ENCODE peak calls at places on chromosomes 1 and 21, in eight cellular contexts. L is foreskin fibroblast, J is sigmoid colon, D is body of pancreas, U is hepatocyte, I is coronary artery, S is GM10248, T is GM12865. X is an unnamed sample.

GRCh38 chr1:28565726-28566125 is 12.8 kb downstream of the TRNAU1AP start:
- DNase-seq in L (no peak), J (no peak), D (no peak), U (no peak), I (no peak), S (no peak), T (no peak), X (no peak)

GRCh38 chr21:43850728-43851295 is 14.2 kb upstream of the AGPAT3 start:
- DNase-seq in L (no peak), J (no peak), D (no peak), U (no peak), I (no peak), S (no peak), T (no peak), X (no peak)

GRCh38 chr21:42061195-42061865 is 9.8 kb upstream of the UMODL1 start:
- DNase-seq in L (no peak), J (peak), D (no peak), U (no peak), I (no peak), S (peak), T (peak), X (no peak)

GRCh38 chr21:36423772-36424433 is 38.7 kb downstream of the CHAF1B start:
- DNase-seq in L (no peak), J (no peak), D (no peak), U (no peak), I (no peak), S (no peak), T (no peak), X (no peak)

GRCh38 chr1:44174630-44175029 is 33.2 kb upstream of the KLF18 start:
- DNase-seq in L (no peak), J (no peak), D (no peak), U (no peak), I (no peak), S (no peak), T (no peak), X (no peak)

GRCh38 chr1:92482665-92483441 is 3.9 kb downstream of the GFI1 start:
- DNase-seq in L (peak), J (no peak), D (peak), U (no peak), I (no peak), S (peak), T (peak), X (no peak)

GRCh38 chr1:67290236-67290635 is 17.4 kb upstream of the IL12RB2 start:
- DNase-seq in L (no peak), J (no peak), D (no peak), U (no peak), I (no peak), S (no peak), T (no peak), X (no peak)

GRCh38 chr1:228464487-228464983 is 22.6 kb upstream of the RNF187 start:
- DNase-seq in L (peak), J (peak), D (peak), U (peak), I (no peak), S (peak), T (peak), X (no peak)

GRCh38 chr1:55213885-55214213 is 1.3 kb downstream of the USP24 start:
- DNase-seq in L (peak), J (peak), D (no peak), U (peak), I (no peak), S (no peak), T (no peak), X (no peak)

GRCh38 chr1:147534386-147534785 is 6.9 kb upstream of the BCL9 start:
- DNase-seq in L (peak), J (no peak), D (peak), U (peak), I (no peak), S (no peak), T (no peak), X (no peak)

GRCh38 chr1:31860576-31860975 is 44.8 kb upstream of the SPOCD1 start:
- DNase-seq in L (no peak), J (no peak), D (no peak), U (no peak), I (no peak), S (no peak), T (no peak), X (no peak)

GRCh38 chr1:182080955-182081582 is 19.6 kb upstream of the ZNF648 start:
- DNase-seq in L (peak), J (no peak), D (peak), U (peak), I (no peak), S (peak), T (peak), X (peak)

GRCh38 chr1:94989911-94990463 is 63.1 kb upstream of the CNN3 start:
- DNase-seq in L (peak), J (peak), D (no peak), U (no peak), I (no peak), S (no peak), T (no peak), X (no peak)

GRCh38 chr1:163928649-163929048 is 606.9 kb downstream of the NUF2 start:
- DNase-seq in L (no peak), J (no peak), D (no peak), U (no peak), I (no peak), S (no peak), T (no peak), X (no peak)

GRCh38 chr1:237895630-237896029 is 4.9 kb upstream of the ZP4 start:
- DNase-seq in L (no peak), J (no peak), D (no peak), U (no peak), I (no peak), S (no peak), T (no peak), X (no peak)

GRCh38 chr1:61746768-61747167 is 4.5 kb downstream of the PATJ start:
- DNase-seq in L (peak), J (no peak), D (no peak), U (peak), I (no peak), S (no peak), T (no peak), X (no peak)

GRCh38 chr1:3984586-3984985 is 84.5 kb upstream of the C1orf174 start:
- DNase-seq in L (no peak), J (no peak), D (no peak), U (no peak), I (no peak), S (no peak), T (no peak), X (no peak)

GRCh38 chr21:17612565-17613241 is at the start of gene BTG3:
- DNase-seq in L (peak), J (peak), D (peak), U (peak), I (peak), S (peak), T (peak), X (peak)

DNA sequence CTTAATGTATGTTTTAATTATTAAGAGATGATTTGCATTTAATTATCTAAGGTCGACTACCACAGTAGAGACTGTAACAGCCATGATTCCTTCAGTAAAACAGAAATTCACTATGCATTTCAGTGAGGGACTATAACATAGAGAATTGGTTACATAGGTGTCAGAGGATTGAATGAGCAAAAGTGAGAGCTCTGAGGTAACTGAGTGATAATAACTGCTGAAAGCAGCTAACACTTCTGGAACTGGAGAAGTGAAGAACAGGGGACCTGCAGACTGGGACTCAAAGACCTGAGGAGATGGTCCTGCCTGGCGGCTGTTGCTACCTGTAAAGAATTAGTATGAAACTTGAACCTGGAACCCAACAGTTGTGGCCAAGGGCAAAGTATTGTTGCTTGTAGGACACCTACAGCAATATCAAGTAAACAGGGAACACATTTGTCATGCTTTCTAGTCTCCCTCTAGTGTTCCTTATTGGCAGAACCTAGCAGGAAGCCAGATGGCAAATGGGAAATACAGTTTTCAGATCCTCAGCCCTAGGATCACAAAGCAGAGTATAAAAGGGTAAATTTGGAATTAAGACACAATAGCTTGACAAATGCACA is 110.6 kb downstream of the HS2ST1 start:
- DNase-seq in L (peak), J (no peak), D (peak), U (peak), I (no peak), S (peak), T (peak), X (no peak)
- TF ChIP-seq CTCF in L (peak), J (no peak), D (peak), U (peak), I (no peak), S (peak), T (peak), X (peak)

DNA sequence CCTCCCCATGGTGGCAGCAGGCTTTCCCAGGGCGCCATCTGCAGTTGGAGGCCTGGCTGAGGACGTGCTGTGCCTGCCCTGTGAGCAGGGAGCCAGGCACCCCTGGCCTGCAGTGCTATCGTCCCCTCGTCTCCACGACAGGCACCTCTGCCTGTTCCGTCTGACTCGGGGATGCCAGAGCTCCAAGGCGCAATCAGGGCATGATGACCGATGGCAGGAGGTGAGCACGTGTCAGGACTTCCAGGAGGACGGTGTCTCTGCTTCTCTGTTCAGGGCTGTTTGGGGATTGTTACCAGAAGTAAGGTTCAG is 125.2 kb downstream of the PCBP3 start:
- DNase-seq in L (peak), J (no peak), D (no peak), U (no peak), I (no peak), S (peak), T (no peak), X (no peak)
- TF ChIP-seq CTCF in L (no peak), J (no peak), D (no peak), U (no peak), I (no peak), S (peak), T (no peak), X (no peak)

DNA sequence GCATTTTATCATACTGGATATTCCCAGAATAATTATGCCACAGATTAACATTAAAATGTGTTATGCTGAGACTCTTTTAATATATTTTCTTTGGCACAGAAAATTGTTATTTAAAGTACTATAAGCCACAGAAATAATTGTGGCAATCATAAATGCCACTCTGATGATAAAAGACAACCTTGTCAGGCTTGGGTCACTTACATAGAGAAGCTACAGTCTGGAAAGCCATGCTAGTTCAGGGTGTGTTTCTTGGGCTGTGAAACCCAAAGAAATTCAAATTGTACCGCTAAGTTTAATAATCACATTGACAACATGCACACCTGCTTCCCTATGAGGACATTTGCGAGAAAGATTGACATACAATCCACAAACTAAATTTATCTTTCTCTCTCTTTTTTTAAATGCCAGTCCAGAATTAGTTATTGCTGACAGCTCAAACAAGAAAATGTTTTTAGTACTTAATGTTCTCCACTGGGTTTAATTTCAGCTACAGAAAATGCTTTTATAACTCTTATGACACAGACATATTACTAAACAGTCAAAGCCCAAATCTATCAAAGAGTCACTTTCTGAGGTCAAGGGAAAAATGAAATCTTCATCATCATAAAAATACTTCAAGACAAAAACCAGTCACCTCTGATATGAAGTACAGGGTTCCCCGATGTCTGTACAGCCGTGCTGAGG is 38.7 kb downstream of the TTC13 start:
- DNase-seq in L (no peak), J (no peak), D (no peak), U (no peak), I (no peak), S (no peak), T (no peak), X (no peak)
- TF ChIP-seq CTCF in L (no peak), J (no peak), D (no peak), U (no peak), I (no peak), S (no peak), T (no peak), X (no peak)

DNA sequence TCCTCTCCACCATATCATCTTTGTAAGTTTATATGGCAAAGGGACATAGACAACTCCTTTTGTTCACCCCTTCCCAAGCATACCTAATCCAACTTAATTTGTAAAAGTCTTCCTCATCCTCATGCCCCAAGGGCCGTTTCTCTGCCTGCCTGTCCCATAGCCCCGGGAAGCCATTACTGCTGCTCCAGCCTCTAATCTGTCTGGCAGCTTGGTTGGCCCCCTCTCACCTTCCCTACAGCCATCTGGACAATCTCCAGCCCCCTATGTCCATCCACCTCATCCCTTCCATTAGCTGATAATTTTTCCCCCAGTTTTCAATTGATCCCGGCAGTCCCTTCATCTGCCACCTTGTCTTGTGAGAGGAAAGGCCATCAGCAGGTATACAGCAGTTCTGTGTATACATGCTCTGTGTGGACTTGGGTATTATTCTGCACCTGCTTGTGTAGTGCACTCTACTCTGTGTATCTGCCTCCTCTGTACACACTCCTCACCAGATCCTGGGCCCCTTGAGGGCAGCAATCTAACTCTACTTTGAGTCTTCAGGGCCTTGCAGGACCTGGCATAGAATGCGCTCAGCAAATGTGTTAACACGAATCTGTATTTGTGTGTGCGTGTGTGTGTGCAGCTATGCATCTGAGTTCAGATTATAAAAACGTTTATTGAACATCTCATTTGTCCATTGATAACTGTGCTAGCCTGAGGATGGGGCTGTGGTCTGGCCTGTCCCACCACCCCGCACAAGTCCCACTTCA is 3.7 kb upstream of the MEF2D start:
- DNase-seq in L (peak), J (no peak), D (no peak), U (no peak), I (no peak), S (no peak), T (peak), X (no peak)
- TF ChIP-seq CTCF in L (no peak), J (no peak), D (no peak), U (no peak), I (no peak), S (no peak), T (no peak), X (no peak)

DNA sequence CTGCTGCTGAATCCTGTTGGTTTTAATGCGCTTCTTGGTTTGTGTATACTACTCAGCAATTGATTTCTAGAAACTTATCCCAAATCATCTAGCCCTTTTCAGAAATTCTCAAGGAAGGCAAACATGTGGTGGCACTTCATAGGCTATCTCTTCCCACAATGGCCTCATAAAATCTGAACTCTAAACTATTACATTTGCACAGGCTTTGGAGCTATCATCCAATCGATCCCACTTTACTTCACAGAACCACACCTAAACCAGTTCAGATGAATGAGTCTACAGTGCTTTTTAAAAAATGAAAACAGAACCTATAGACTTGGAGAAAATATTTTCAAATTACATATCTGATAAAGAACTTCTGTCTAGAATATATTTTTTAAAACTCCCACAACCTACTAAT is 6.9 kb downstream of the STYXL2 start:
- DNase-seq in L (no peak), J (no peak), D (no peak), U (no peak), I (no peak), S (no peak), T (no peak), X (no peak)
- TF ChIP-seq CTCF in L (no peak), J (no peak), D (no peak), U (no peak), I (no peak), S (no peak), T (no peak), X (no peak)

GRCh38 chr1:52364235-52364839 is 1.7 kb downstream of the CC2D1B start:
- DNase-seq in L (no peak), J (no peak), D (peak), U (no peak), I (no peak), S (no peak), T (no peak), X (no peak)
- TF ChIP-seq CTCF in L (no peak), J (no peak), D (no peak), U (no peak), I (no peak), S (no peak), T (peak), X (peak)

DNA sequence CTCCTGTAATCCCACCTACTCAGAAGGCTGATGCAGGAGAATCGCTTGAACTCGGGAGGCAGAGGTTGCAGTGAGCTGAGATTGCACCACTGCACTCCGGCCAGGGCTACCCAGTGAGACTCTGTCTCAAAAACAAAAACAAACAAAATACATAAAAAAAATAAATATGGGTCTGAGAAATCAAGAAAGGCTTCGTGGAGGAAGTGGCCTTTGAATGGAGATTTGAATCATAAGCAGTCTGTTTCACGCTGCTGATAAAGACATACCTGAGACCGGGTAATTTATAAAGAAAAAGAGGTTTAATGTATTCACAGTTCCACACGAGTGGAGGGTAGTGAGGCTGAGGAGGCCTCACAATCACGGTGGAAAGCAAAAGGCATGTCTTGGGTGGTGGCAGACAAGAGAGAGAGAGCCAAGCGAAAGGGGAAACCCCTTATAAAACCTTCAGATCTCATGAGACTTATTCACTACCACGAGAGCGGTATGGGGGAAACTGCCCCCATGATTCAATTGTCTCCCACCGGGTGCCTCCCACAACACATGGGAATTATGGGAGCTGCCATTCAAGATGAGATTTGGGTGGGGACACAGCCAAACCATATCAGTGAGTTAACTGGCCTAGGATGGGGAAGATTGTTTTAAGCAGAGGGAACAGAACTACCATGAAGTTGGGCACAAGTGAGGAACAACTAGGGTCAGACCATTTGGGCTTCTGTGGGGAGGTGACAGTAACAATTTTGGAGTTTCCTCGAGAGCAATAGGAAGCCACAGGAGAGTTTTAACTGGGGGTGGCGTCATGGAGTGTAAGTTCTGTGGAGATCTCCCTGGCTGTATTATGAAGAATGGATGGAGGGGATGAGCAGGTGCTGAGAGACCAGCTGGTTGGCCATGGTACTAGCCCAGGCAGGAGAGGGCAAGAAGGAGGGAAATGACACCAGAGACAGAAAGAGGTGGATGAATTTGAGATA is 22.2 kb upstream of the WNT4 start:
- DNase-seq in L (no peak), J (no peak), D (no peak), U (no peak), I (no peak), S (no peak), T (no peak), X (no peak)
- TF ChIP-seq CTCF in L (no peak), J (no peak), D (no peak), U (no peak), I (no peak), S (no peak), T (no peak), X (no peak)